ENCODE peak calls at places on chromosomes 1 and 21, in ten cellular contexts. W is ascending aorta; J is mesenchymal stem cell; Y is breast epithelium; V is endothelial cell of umbilical vein; I is HCT116; Z is adrenal gland; F is CD8-positive, alpha-beta memory T cell; R is OCI-LY7; B is body of pancreas. A is an unnamed sample.

GRCh38 chr1:24474193-24474592 is 28.4 kb upstream of the RCAN3 start:
- DNase-seq in W (no peak), J (no peak), Y (no peak), V (no peak), I (no peak), Z (no peak), F (no peak), R (no peak), B (no peak), A (no peak)

GRCh38 chr1:21904725-21905520 is 32.2 kb downstream of the HSPG2 start:
- DNase-seq in W (no peak), J (peak; percentile 88), Y (peak; percentile 63), V (peak; percentile 99), I (peak; percentile 18), Z (peak; percentile 74), F (no peak), R (no peak), B (peak; percentile 97), A (no peak)

GRCh38 chr1:173503391-173503790 is 26.3 kb downstream of the PRDX6 start:
- DNase-seq in W (no peak), J (peak; percentile 57), Y (no peak), V (no peak), I (no peak), Z (no peak), F (no peak), R (no peak), B (no peak), A (no peak)

GRCh38 chr1:204408074-204408507 is 3.5 kb downstream of the PPP1R15B start:
- DNase-seq in W (no peak), J (peak; percentile 70), Y (peak; percentile 76), V (peak; percentile 67), I (no peak), Z (peak; percentile 88), F (peak; percentile 30), R (no peak), B (peak; percentile 77), A (no peak)

GRCh38 chr1:20143734-20144565 is 4.8 kb downstream of the PLA2G2F start:
- DNase-seq in W (no peak), J (no peak), Y (no peak), V (no peak), I (no peak), Z (no peak), F (no peak), R (no peak), B (no peak), A (no peak)

GRCh38 chr1:69523032-69523431 is 44.7 kb upstream of the LRRC7 start:
- DNase-seq in W (no peak), J (peak; percentile 90), Y (no peak), V (no peak), I (no peak), Z (no peak), F (no peak), R (no peak), B (no peak), A (no peak)

GRCh38 chr1:193322218-193322617 is 135.8 kb upstream of the B3GALT2 start:
- DNase-seq in W (no peak), J (peak; percentile 68), Y (no peak), V (peak; percentile 78), I (peak; percentile 22), Z (no peak), F (no peak), R (no peak), B (no peak), A (no peak)

GRCh38 chr21:38486221-38486620 is 12.1 kb downstream of the ERG start:
- DNase-seq in W (no peak), J (peak; percentile 67), Y (no peak), V (peak; percentile 78), I (no peak), Z (no peak), F (no peak), R (no peak), B (no peak), A (no peak)

GRCh38 chr21:26842976-26843911 is 2.0 kb downstream of the ADAMTS1 start:
- DNase-seq in W (peak; percentile 82), J (peak; percentile 96), Y (peak; percentile 80), V (peak; percentile 94), I (no peak), Z (peak; percentile 91), F (no peak), R (no peak), B (peak; percentile 93), A (no peak)

GRCh38 chr1:20212099-20212684 is 25.9 kb upstream of the PLA2G2C start:
- DNase-seq in W (no peak), J (no peak), Y (no peak), V (no peak), I (no peak), Z (no peak), F (no peak), R (no peak), B (no peak), A (no peak)

GRCh38 chr1:180722586-180722985 is 90.8 kb downstream of the XPR1 start:
- DNase-seq in W (no peak), J (no peak), Y (no peak), V (no peak), I (no peak), Z (no peak), F (no peak), R (no peak), B (no peak), A (no peak)

GRCh38 chr1:19336543-19336942 is 24.4 kb downstream of the SLC66A1 start:
- DNase-seq in W (no peak), J (no peak), Y (no peak), V (no peak), I (no peak), Z (no peak), F (no peak), R (no peak), B (no peak), A (no peak)

GRCh38 chr1:160040481-160040880 is 8.7 kb upstream of the PIGM start:
- DNase-seq in W (no peak), J (no peak), Y (no peak), V (no peak), I (no peak), Z (no peak), F (no peak), R (no peak), B (no peak), A (no peak)

GRCh38 chr1:230359992-230360391 is 66.1 kb downstream of the PGBD5 start:
- DNase-seq in W (no peak), J (peak; percentile 24), Y (no peak), V (no peak), I (no peak), Z (no peak), F (no peak), R (no peak), B (no peak), A (no peak)

GRCh38 chr1:60809204-60809985 is 273.0 kb upstream of the NFIA start:
- DNase-seq in W (no peak), J (no peak), Y (no peak), V (no peak), I (no peak), Z (no peak), F (no peak), R (no peak), B (no peak), A (no peak)

GRCh38 chr1:175188936-175189335 is 3.6 kb downstream of the KIAA0040 start:
- DNase-seq in W (no peak), J (no peak), Y (no peak), V (no peak), I (no peak), Z (no peak), F (peak; percentile 59), R (peak; percentile 92), B (peak; percentile 59), A (peak; percentile 6)

GRCh38 chr1:1219341-1219740 is 5.4 kb upstream of the TNFRSF4 start:
- DNase-seq in W (no peak), J (no peak), Y (no peak), V (no peak), I (no peak), Z (no peak), F (no peak), R (no peak), B (no peak), A (peak; percentile 55)

GRCh38 chr1:228245111-228245510 is 37.3 kb downstream of the OBSCN start:
- DNase-seq in W (no peak), J (no peak), Y (no peak), V (no peak), I (no peak), Z (no peak), F (no peak), R (no peak), B (no peak), A (no peak)
- H3K4me3 ChIP-seq in W (no peak overlapping the region), J (no peak overlapping the region), Y (no peak overlapping the region), V (no peak overlapping the region), I (no peak overlapping the region), Z (no peak overlapping the region), F (no peak overlapping the region), R (no peak overlapping the region), B (no peak overlapping the region), A (no peak overlapping the region)

GRCh38 chr1:206890690-206891089 is 6.6 kb upstream of the IL24 start:
- DNase-seq in W (no peak), J (peak; percentile 93), Y (no peak), V (no peak), I (no peak), Z (peak; percentile 51), F (no peak), R (no peak), B (peak; percentile 40), A (no peak)
- H3K27ac ChIP-seq in W (no peak overlapping the region), J (no peak overlapping the region), Y (no peak overlapping the region), V (no peak overlapping the region), I (no peak overlapping the region), Z (no peak overlapping the region), F (no peak overlapping the region), R (no peak overlapping the region), B (no peak overlapping the region), A (no peak overlapping the region)

DNA sequence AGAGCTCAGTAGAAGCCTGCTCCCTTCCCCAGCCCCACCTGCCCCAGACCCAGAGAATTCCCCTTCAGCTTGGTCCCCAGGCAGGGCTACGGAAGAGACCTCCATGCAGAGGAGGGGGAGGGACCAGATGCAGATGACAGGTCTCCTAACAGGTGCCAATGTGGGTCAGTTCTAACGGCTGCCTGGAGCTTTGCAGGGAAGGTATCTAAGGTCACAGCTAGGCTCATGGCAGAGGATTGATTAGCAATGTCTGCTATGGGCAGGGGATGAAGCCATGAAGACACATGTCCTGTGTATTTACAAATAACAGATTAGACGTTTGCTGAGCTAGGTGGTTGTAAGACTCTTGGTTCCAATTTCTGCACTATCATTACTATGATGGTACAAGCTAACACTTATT is 30.1 kb downstream of the TTC39A start:
- DNase-seq in W (no peak), J (no peak), Y (peak; percentile 17), V (no peak), I (no peak), Z (no peak), F (no peak), R (no peak), B (no peak), A (no peak)
- H3K36me3 ChIP-seq in W (no peaks in the 10 kb centered on the region), J (no peaks in the 10 kb centered on the region), Y (no peaks in the 10 kb centered on the region), V (no peaks in the 10 kb centered on the region), I (no peaks in the 10 kb centered on the region), Z (no peaks in the 10 kb centered on the region), F (no peaks in the 10 kb centered on the region), R (no peaks in the 10 kb centered on the region), B (peaks cover 2% of the 10 kb centered on the region), A (no peaks in the 10 kb centered on the region)

DNA sequence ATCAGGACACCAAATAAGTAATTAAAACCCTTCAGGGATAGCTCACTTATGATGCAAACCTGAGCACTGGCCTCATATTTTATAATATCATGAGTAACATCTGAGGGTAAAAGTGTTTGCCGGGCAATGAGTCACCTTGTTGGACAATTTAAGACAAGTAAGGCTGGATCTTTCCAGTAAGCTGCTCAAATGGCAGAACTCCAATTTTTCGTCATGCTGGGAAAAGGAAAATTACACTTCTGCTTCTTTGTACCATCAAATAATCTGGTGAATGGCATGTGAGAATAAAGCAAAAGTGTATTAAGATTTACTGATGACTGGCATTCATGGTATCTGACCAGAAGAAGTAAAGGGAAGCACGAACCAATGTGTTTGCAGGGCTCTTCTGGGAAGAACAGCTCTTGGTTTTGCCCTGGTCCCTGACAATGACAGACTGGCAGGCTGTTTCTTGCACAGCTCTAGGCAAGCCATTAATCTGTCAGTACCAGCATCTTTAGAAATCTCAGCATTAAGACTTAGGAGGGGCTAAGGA is 392.2 kb downstream of the VAV3 start:
- DNase-seq in W (no peak), J (no peak), Y (no peak), V (no peak), I (no peak), Z (peak; percentile 45), F (no peak), R (no peak), B (peak; percentile 11), A (no peak)
- H3K4me3 ChIP-seq in W (no peak overlapping the region), J (peak overlapping the region; percentile 24), Y (no peak overlapping the region), V (no peak overlapping the region), I (no peak overlapping the region), Z (no peak overlapping the region), F (no peak overlapping the region), R (no peak overlapping the region), B (no peak overlapping the region), A (no peak overlapping the region)